ENCODE peak calls at places on chromosomes 1 and 21, in four cellular contexts. One of them, this sample, is unnamed.

GRCh38 chr1:46535063-46535462 is 16.4 kb downstream of the KNCN start:
- DNase-seq in MCF 10A: peak
- DNase-seq in BJ: no peak
- DNase-seq in fibroblast of mammary gland: peak
- DNase-seq in this sample: peak

GRCh38 chr1:197924516-197925123 is 7.4 kb downstream of the LHX9 start:
- DNase-seq in MCF 10A: peak
- DNase-seq in BJ: no peak
- DNase-seq in fibroblast of mammary gland: peak
- DNase-seq in this sample: no peak

GRCh38 chr1:36107394-36107793 is 17.6 kb downstream of the COL8A2 start:
- DNase-seq in MCF 10A: no peak
- DNase-seq in BJ: no peak
- DNase-seq in fibroblast of mammary gland: no peak
- DNase-seq in this sample: no peak

GRCh38 chr1:181767001-181767708 is 283.8 kb downstream of the CACNA1E start:
- DNase-seq in MCF 10A: peak
- DNase-seq in BJ: no peak
- DNase-seq in fibroblast of mammary gland: no peak
- DNase-seq in this sample: no peak

GRCh38 chr1:224730950-224731349 is 114.8 kb downstream of the CNIH3 start:
- DNase-seq in MCF 10A: no peak
- DNase-seq in BJ: no peak
- DNase-seq in fibroblast of mammary gland: peak
- DNase-seq in this sample: no peak

GRCh38 chr1:58895082-58895481 is 111.2 kb upstream of the JUN start:
- DNase-seq in MCF 10A: no peak
- DNase-seq in BJ: no peak
- DNase-seq in fibroblast of mammary gland: no peak
- DNase-seq in this sample: no peak

GRCh38 chr1:26035959-26036755 is 9.8 kb downstream of the SLC30A2 start:
- DNase-seq in MCF 10A: peak
- DNase-seq in BJ: no peak
- DNase-seq in fibroblast of mammary gland: peak
- DNase-seq in this sample: peak

GRCh38 chr21:46188226-46189212 is 4.3 kb upstream of the SPATC1L start:
- DNase-seq in MCF 10A: peak
- DNase-seq in BJ: no peak
- DNase-seq in fibroblast of mammary gland: peak
- DNase-seq in this sample: peak

GRCh38 chr1:22262583-22262982 is 119.7 kb upstream of the WNT4 start:
- DNase-seq in MCF 10A: no peak
- DNase-seq in BJ: no peak
- DNase-seq in fibroblast of mammary gland: no peak
- DNase-seq in this sample: no peak

GRCh38 chr1:151372411-151372934 is at the start of gene SELENBP1:
- DNase-seq in MCF 10A: peak
- DNase-seq in BJ: no peak
- DNase-seq in fibroblast of mammary gland: peak
- DNase-seq in this sample: no peak

GRCh38 chr1:49765034-49765433 is 258.7 kb downstream of the AGBL4 start:
- DNase-seq in MCF 10A: peak
- DNase-seq in BJ: no peak
- DNase-seq in fibroblast of mammary gland: no peak
- DNase-seq in this sample: no peak

GRCh38 chr1:182889997-182890396 is 50.9 kb downstream of the DHX9 start:
- DNase-seq in MCF 10A: peak
- DNase-seq in BJ: no peak
- DNase-seq in fibroblast of mammary gland: peak
- DNase-seq in this sample: no peak

GRCh38 chr1:234262754-234263105 is 110.5 kb upstream of the COA6 start:
- DNase-seq in MCF 10A: peak
- DNase-seq in BJ: no peak
- DNase-seq in fibroblast of mammary gland: no peak
- DNase-seq in this sample: no peak

GRCh38 chr1:22787636-22788035 is 77.0 kb downstream of the EPHB2 start:
- DNase-seq in MCF 10A: no peak
- DNase-seq in BJ: no peak
- DNase-seq in fibroblast of mammary gland: no peak
- DNase-seq in this sample: peak

GRCh38 chr1:230588323-230588746 is 53.9 kb upstream of the COG2 start:
- DNase-seq in MCF 10A: no peak
- DNase-seq in BJ: no peak
- DNase-seq in fibroblast of mammary gland: no peak
- DNase-seq in this sample: no peak

GRCh38 chr1:218347316-218347712 is 2.2 kb downstream of the TGFB2 start:
- DNase-seq in MCF 10A: peak
- DNase-seq in BJ: no peak
- DNase-seq in fibroblast of mammary gland: no peak
- DNase-seq in this sample: peak

GRCh38 chr1:8349961-8350360 is 32.0 kb downstream of the SLC45A1 start:
- DNase-seq in MCF 10A: no peak
- DNase-seq in BJ: no peak
- DNase-seq in fibroblast of mammary gland: peak
- DNase-seq in this sample: no peak

GRCh38 chr21:36915014-36915700 is 51.3 kb downstream of the HLCS start:
- DNase-seq in MCF 10A: no peak
- DNase-seq in BJ: no peak
- DNase-seq in fibroblast of mammary gland: no peak
- DNase-seq in this sample: no peak

GRCh38 chr1:217133958-217134856 is 411.0 kb upstream of the ESRRG start:
- DNase-seq in MCF 10A: no peak
- DNase-seq in BJ: no peak
- DNase-seq in fibroblast of mammary gland: peak
- DNase-seq in this sample: no peak

GRCh38 chr1:30904962-30905335 is 3.6 kb downstream of the SDC3 start:
- DNase-seq in MCF 10A: no peak
- DNase-seq in BJ: no peak
- DNase-seq in fibroblast of mammary gland: no peak
- DNase-seq in this sample: no peak

GRCh38 chr1:44389437-44389836 is 15.6 kb upstream of the RNF220 start:
- DNase-seq in MCF 10A: no peak
- DNase-seq in BJ: no peak
- DNase-seq in fibroblast of mammary gland: no peak
- DNase-seq in this sample: no peak

GRCh38 chr21:41783476-41784150 is 16.8 kb upstream of the RIPK4 start:
- DNase-seq in MCF 10A: peak
- DNase-seq in BJ: peak
- DNase-seq in fibroblast of mammary gland: no peak
- DNase-seq in this sample: peak

GRCh38 chr1:56709269-56709880 is 64.3 kb downstream of the PRKAA2 start:
- DNase-seq in MCF 10A: peak
- DNase-seq in BJ: no peak
- DNase-seq in fibroblast of mammary gland: peak
- DNase-seq in this sample: peak

GRCh38 chr1:211654838-211655787 is 20.3 kb downstream of the NEK2 start:
- DNase-seq in MCF 10A: peak
- DNase-seq in BJ: no peak
- DNase-seq in fibroblast of mammary gland: peak
- DNase-seq in this sample: peak

GRCh38 chr1:248793592-248793991 is 32.1 kb downstream of the SH3BP5L start:
- DNase-seq in MCF 10A: no peak
- DNase-seq in BJ: no peak
- DNase-seq in fibroblast of mammary gland: no peak
- DNase-seq in this sample: no peak

GRCh38 chr21:28793043-28793442 is 199.6 kb downstream of the LTN1 start:
- DNase-seq in MCF 10A: peak
- DNase-seq in BJ: no peak
- DNase-seq in fibroblast of mammary gland: peak
- DNase-seq in this sample: no peak
- TF ChIP-seq CTCF in MCF 10A: peak
- TF ChIP-seq CTCF in BJ: peak
- TF ChIP-seq CTCF in fibroblast of mammary gland: peak
- TF ChIP-seq CTCF in this sample: peak

GRCh38 chr1:165894591-165894990 is 67.2 kb downstream of the UCK2 start:
- DNase-seq in MCF 10A: no peak
- DNase-seq in BJ: no peak
- DNase-seq in fibroblast of mammary gland: peak
- DNase-seq in this sample: no peak
- TF ChIP-seq CTCF in MCF 10A: no peak
- TF ChIP-seq CTCF in BJ: peak
- TF ChIP-seq CTCF in fibroblast of mammary gland: no peak
- TF ChIP-seq CTCF in this sample: no peak

GRCh38 chr1:54275349-54275748 is 75.4 kb downstream of the MRPL37 start:
- DNase-seq in MCF 10A: peak
- DNase-seq in BJ: no peak
- DNase-seq in fibroblast of mammary gland: peak
- DNase-seq in this sample: no peak
- TF ChIP-seq CTCF in MCF 10A: no peak
- TF ChIP-seq CTCF in BJ: peak
- TF ChIP-seq CTCF in fibroblast of mammary gland: peak
- TF ChIP-seq CTCF in this sample: no peak

GRCh38 chr1:11352058-11352715 is 79.2 kb downstream of the UBIAD1 start:
- DNase-seq in MCF 10A: no peak
- DNase-seq in BJ: no peak
- DNase-seq in fibroblast of mammary gland: no peak
- DNase-seq in this sample: no peak
- TF ChIP-seq CTCF in MCF 10A: no peak
- TF ChIP-seq CTCF in BJ: no peak
- TF ChIP-seq CTCF in fibroblast of mammary gland: no peak
- TF ChIP-seq CTCF in this sample: no peak

DNA sequence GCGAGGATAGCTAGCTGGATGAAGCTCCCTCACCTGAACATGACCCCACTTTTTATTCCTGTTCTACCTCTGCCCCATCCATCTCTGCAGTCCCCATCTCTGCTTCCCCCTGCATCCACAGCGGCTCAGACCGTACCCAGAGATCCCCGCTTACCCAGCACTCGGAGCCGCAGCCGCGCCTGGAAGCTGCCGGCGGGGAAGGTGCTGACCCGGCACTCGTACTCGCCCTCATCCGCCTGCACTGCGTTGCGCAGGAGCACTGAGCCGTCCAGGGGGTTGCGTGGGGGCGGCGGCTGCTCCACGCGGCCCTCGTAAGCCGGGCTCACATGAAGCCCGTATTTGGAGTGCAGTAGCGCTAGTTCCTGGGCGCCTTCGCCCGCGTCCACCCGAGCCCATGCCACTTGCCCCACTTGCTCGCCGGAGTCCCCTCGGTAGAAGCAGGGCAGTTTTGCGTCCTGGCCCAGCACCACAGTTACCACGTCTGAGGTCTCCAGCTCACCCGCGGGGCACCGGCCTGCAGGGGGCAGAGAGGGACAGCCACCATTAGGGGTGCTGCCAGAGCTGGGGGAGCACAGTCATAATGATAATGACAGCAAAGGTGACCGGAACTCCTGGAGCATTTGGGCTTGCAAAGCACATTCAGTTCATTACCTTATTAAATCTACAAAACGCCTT is 9.8 kb downstream of the NECTIN4 start:
- DNase-seq in MCF 10A: no peak
- DNase-seq in BJ: no peak
- DNase-seq in fibroblast of mammary gland: no peak
- DNase-seq in this sample: no peak
- TF ChIP-seq CTCF in MCF 10A: no peak
- TF ChIP-seq CTCF in BJ: no peak
- TF ChIP-seq CTCF in fibroblast of mammary gland: no peak
- TF ChIP-seq CTCF in this sample: no peak

GRCh38 chr1:201385299-201385891 is 7.9 kb upstream of the TNNT2 start:
- DNase-seq in MCF 10A: peak
- DNase-seq in BJ: no peak
- DNase-seq in fibroblast of mammary gland: peak
- DNase-seq in this sample: peak
- TF ChIP-seq CTCF in MCF 10A: peak
- TF ChIP-seq CTCF in BJ: peak
- TF ChIP-seq CTCF in fibroblast of mammary gland: peak
- TF ChIP-seq CTCF in this sample: peak

GRCh38 chr1:192993426-192994085 is 65.6 kb downstream of the UCHL5 start:
- DNase-seq in MCF 10A: no peak
- DNase-seq in BJ: no peak
- DNase-seq in fibroblast of mammary gland: peak
- DNase-seq in this sample: no peak

GRCh38 chr1:192994141-192994540 is 65.0 kb downstream of the UCHL5 start:
- DNase-seq in MCF 10A: no peak
- DNase-seq in BJ: no peak
- DNase-seq in fibroblast of mammary gland: no peak
- DNase-seq in this sample: no peak

DNA sequence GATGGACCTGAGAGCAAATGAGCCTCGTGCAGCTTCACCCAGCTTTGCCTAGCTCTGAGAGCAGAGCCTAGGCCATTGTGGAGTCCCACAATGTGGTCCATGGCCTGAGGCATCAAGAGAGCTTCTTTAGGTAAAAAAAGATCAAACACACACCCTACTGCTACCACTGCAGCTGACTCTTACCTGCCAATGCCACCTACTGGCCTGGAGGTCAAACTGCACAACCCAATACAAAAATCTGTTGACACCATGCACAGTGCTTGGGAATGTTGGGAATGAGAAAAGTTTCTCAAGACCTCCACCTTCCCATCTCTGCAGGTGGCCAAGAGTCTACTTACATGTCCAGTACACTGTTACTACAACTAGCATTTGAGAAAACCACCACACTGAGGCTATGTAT is 60.6 kb downstream of the UCHL5 start:
- DNase-seq in MCF 10A: no peak
- DNase-seq in BJ: no peak
- DNase-seq in fibroblast of mammary gland: no peak
- DNase-seq in this sample: no peak
- TF ChIP-seq CTCF in MCF 10A: peak
- TF ChIP-seq CTCF in BJ: peak
- TF ChIP-seq CTCF in fibroblast of mammary gland: peak
- TF ChIP-seq CTCF in this sample: peak

GRCh38 chr1:226598455-226598849 is 49.9 kb downstream of the STUM start:
- DNase-seq in MCF 10A: no peak
- DNase-seq in BJ: no peak
- DNase-seq in fibroblast of mammary gland: no peak
- DNase-seq in this sample: peak

GRCh38 chr1:226593541-226593940 is 45.0 kb downstream of the STUM start:
- DNase-seq in MCF 10A: no peak
- DNase-seq in BJ: no peak
- DNase-seq in fibroblast of mammary gland: no peak
- DNase-seq in this sample: no peak

GRCh38 chr1:226597616-226598454 is 49.3 kb downstream of the STUM start:
- DNase-seq in MCF 10A: no peak
- DNase-seq in BJ: no peak
- DNase-seq in fibroblast of mammary gland: no peak
- DNase-seq in this sample: no peak

GRCh38 chr1:226599636-226600238 is 51.2 kb downstream of the STUM start:
- DNase-seq in MCF 10A: no peak
- DNase-seq in BJ: no peak
- DNase-seq in fibroblast of mammary gland: no peak
- DNase-seq in this sample: no peak

DNA sequence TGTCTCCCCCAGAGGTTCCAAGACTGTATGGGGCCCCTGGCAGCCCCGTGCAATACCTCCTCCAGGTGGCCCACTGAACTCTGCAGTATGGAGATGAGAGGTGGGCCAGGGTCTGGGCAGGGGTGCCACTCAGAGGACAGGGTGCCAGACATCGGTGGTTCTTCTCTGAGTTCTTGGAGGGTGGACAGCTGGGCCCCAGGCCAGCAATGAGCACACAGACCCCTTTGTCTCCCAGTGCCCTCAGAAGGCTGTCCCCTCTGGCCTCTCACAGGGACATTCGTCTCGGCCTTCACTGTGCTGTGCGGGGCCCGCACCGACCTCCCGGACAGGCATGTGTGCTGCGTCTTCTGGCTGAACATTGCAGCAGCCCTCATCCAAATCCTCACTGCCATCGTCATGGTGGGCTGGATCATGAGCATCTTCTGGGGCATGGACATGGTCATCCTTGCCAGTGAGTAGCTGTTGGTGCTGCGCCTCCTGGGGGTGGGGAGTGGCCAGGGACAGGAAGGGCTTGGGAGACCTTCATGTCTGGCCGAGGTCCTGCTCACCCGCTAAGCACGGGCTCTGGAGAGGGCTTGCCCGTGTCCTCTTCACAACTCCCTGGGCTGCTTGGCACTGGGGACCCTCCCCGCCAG is 48.1 kb downstream of the STUM start:
- DNase-seq in MCF 10A: no peak
- DNase-seq in BJ: no peak
- DNase-seq in fibroblast of mammary gland: no peak
- DNase-seq in this sample: no peak
- TF ChIP-seq CTCF in MCF 10A: no peak
- TF ChIP-seq CTCF in BJ: no peak
- TF ChIP-seq CTCF in fibroblast of mammary gland: no peak
- TF ChIP-seq CTCF in this sample: no peak